ENCODE peak calls at places on chromosomes 13 and 19, in nine cellular contexts. X is substantia nigra; A is naive thymus-derived CD4-positive, alpha-beta T cell; L is AML-193; B is smooth muscle cell of the brain vasculature; K is NCI-H774; Z is cardiac fibroblast; C is NCI-H1092; G is NCI-H510A. H is an unnamed sample.

GRCh38 chr13:73168226-73168992 is 109.6 kb downstream of the KLF5 start:
- DNase-seq in Z (peak; percentile 77), B (no peak), C (no peak), L (no peak), K (no peak), G (no peak), X (no peak), A (no peak), H (no peak)

GRCh38 chr19:47448360-47448727 is 23.3 kb downstream of the SLC8A2 start:
- DNase-seq in Z (no peak), G (no peak), K (no peak), A (no peak), X (no peak), B (no peak), C (no peak), L (no peak), H (no peak)

GRCh38 chr13:31045621-31046081 is 113.2 kb downstream of the TEX26 start:
- DNase-seq in C (no peak), X (no peak), L (peak; percentile 61), A (no peak), G (no peak), K (no peak), Z (peak; percentile 97), B (peak; percentile 75), H (peak; percentile 59)

GRCh38 chr19:48858984-48859710 is 9.3 kb downstream of the PLEKHA4 start:
- DNase-seq in A (peak; percentile 54), B (no peak), L (peak; percentile 31), K (no peak), C (no peak), X (no peak), Z (no peak), G (no peak), H (peak; percentile 75)

GRCh38 chr13:111551421-111551820 is 231.0 kb downstream of the TEX29 start:
- DNase-seq in X (no peak), C (no peak), G (no peak), L (no peak), Z (no peak), K (no peak), A (no peak), B (no peak), H (no peak)

GRCh38 chr19:13069415-13070369 is 33.0 kb downstream of the LYL1 start:
- DNase-seq in A (no peak), Z (no peak), L (no peak), K (no peak), C (peak; percentile 35), G (no peak), X (no peak), B (no peak), H (no peak)

GRCh38 chr19:42018503-42019193 is 24.6 kb upstream of the ATP1A3 start:
- DNase-seq in C (no peak), K (no peak), B (no peak), A (no peak), Z (peak; percentile 48), X (no peak), G (no peak), L (no peak), H (no peak)

GRCh38 chr19:34661357-34661756 is 15.6 kb downstream of the SCGB2B2 start:
- DNase-seq in C (no peak), X (no peak), A (no peak), Z (no peak), L (no peak), B (no peak), G (no peak), K (no peak), H (no peak)

GRCh38 chr19:33724723-33725060 is 72.0 kb upstream of the KCTD15 start:
- DNase-seq in Z (no peak), A (no peak), L (no peak), B (no peak), X (no peak), K (no peak), C (no peak), G (no peak), H (no peak)

GRCh38 chr13:75485286-75486062 is 3.5 kb upstream of the TBC1D4 start:
- DNase-seq in X (no peak), G (no peak), Z (peak; percentile 67), A (no peak), C (no peak), B (no peak), K (no peak), L (no peak), H (no peak)

GRCh38 chr13:28338202-28338601 is 156.7 kb downstream of the FLT1 start:
- DNase-seq in Z (no peak), B (no peak), X (no peak), K (no peak), C (no peak), L (no peak), G (no peak), A (no peak), H (no peak)

GRCh38 chr19:10701955-10702307 is 692 bp downstream of the QTRT1 start:
- DNase-seq in A (no peak), K (no peak), B (no peak), X (no peak), Z (no peak), G (peak; percentile 36), L (no peak), C (no peak), H (peak; percentile 31)

GRCh38 chr19:8571006-8571411 is 6.2 kb downstream of the MYO1F start:
- DNase-seq in X (no peak), B (no peak), C (no peak), G (no peak), K (no peak), Z (peak; percentile 72), A (peak; percentile 30), L (peak; percentile 95), H (no peak)

GRCh38 chr13:93686399-93686798 is 459.8 kb downstream of the GPC6 start:
- DNase-seq in B (no peak), X (no peak), A (no peak), L (no peak), K (no peak), C (no peak), G (no peak), Z (no peak), H (no peak)

GRCh38 chr19:44618640-44619357 is 5.4 kb downstream of the IGSF23 start:
- DNase-seq in A (no peak), C (no peak), Z (no peak), G (no peak), L (no peak), X (no peak), B (no peak), K (no peak), H (no peak)

GRCh38 chr19:13819242-13819641 is 24.0 kb downstream of the ZSWIM4 start:
- DNase-seq in X (no peak), C (no peak), G (no peak), Z (no peak), A (no peak), K (no peak), L (no peak), B (no peak), H (no peak)

GRCh38 chr19:55467236-55468053 is 2.9 kb upstream of the C19orf85 start:
- DNase-seq in A (peak; percentile 72), C (no peak), K (no peak), L (peak; percentile 32), X (no peak), G (no peak), Z (peak; percentile 84), B (no peak), H (peak; percentile 35)

GRCh38 chr13:101423872-101424271 is 7.6 kb upstream of the NALCN start:
- DNase-seq in A (no peak), K (no peak), L (no peak), G (no peak), B (no peak), Z (no peak), X (no peak), C (no peak), H (no peak)